ENCODE peak calls at places on chromosome 22, in four cellular contexts. One of them, this sample, is unnamed.

GRCh38 chr22:19995611-19996339 is 20.8 kb downstream of the ARVCF start:
- DNase-seq in heart right ventricle: peak
- DNase-seq in WTC11: no peak
- DNase-seq in mesendoderm: no peak
- DNase-seq in this sample: peak

GRCh38 chr22:49302150-49302460 is 525.6 kb downstream of the BRD1 start:
- DNase-seq in WTC11: no peak
- DNase-seq in mesendoderm: no peak
- DNase-seq in heart right ventricle: no peak
- DNase-seq in this sample: peak

GRCh38 chr22:28773461-28773867 is 969 bp downstream of the CCDC117 start:
- DNase-seq in WTC11: no peak
- DNase-seq in mesendoderm: no peak
- DNase-seq in heart right ventricle: no peak
- DNase-seq in this sample: no peak

GRCh38 chr22:49198705-49199084 is 629.0 kb downstream of the BRD1 start:
- DNase-seq in WTC11: no peak
- DNase-seq in heart right ventricle: no peak
- DNase-seq in mesendoderm: no peak
- DNase-seq in this sample: no peak

GRCh38 chr22:46171940-46172339 is 21.6 kb downstream of the PPARA start:
- DNase-seq in mesendoderm: no peak
- DNase-seq in heart right ventricle: no peak
- DNase-seq in WTC11: no peak
- DNase-seq in this sample: no peak

GRCh38 chr22:19037282-19038163 is 84.7 kb downstream of the DGCR2 start:
- DNase-seq in heart right ventricle: no peak
- DNase-seq in WTC11: peak
- DNase-seq in mesendoderm: no peak
- DNase-seq in this sample: no peak

GRCh38 chr22:19631899-19632670 is 82.2 kb upstream of the SEPTIN5 start:
- DNase-seq in heart right ventricle: no peak
- DNase-seq in mesendoderm: peak
- DNase-seq in WTC11: peak
- DNase-seq in this sample: no peak

GRCh38 chr22:35593885-35594470 is 23.2 kb downstream of the MB start:
- DNase-seq in heart right ventricle: no peak
- DNase-seq in WTC11: no peak
- DNase-seq in mesendoderm: no peak
- DNase-seq in this sample: no peak

GRCh38 chr22:20211997-20212753 is 55.9 kb downstream of the RTN4R start:
- DNase-seq in WTC11: no peak
- DNase-seq in heart right ventricle: peak
- DNase-seq in mesendoderm: no peak
- DNase-seq in this sample: peak

GRCh38 chr22:26325641-26326040 is 103.4 kb upstream of the ASPHD2 start:
- DNase-seq in WTC11: no peak
- DNase-seq in mesendoderm: no peak
- DNase-seq in heart right ventricle: no peak
- DNase-seq in this sample: no peak

GRCh38 chr22:38327805-38328204 is 10.6 kb upstream of the CSNK1E start:
- DNase-seq in mesendoderm: no peak
- DNase-seq in heart right ventricle: no peak
- DNase-seq in WTC11: no peak
- DNase-seq in this sample: no peak

GRCh38 chr22:21876486-21877176 is 9.2 kb upstream of the MAPK1 start:
- DNase-seq in WTC11: no peak
- DNase-seq in heart right ventricle: no peak
- DNase-seq in mesendoderm: peak
- DNase-seq in this sample: no peak

GRCh38 chr22:27391092-27391770 is 410.3 kb downstream of the MN1 start:
- DNase-seq in heart right ventricle: peak
- DNase-seq in mesendoderm: peak
- DNase-seq in WTC11: no peak
- DNase-seq in this sample: peak

GRCh38 chr22:20236052-20236717 is 31.9 kb downstream of the RTN4R start:
- DNase-seq in heart right ventricle: no peak
- DNase-seq in mesendoderm: no peak
- DNase-seq in WTC11: no peak
- DNase-seq in this sample: no peak